ENCODE peak calls at places on chromosomes 6 and 20, in five cellular contexts. F, G, Q, R and W are unnamed samples. For H3K36me3 and H3K4me1, the result is how much of the 10 kb centered on the place peaks cover.

GRCh38 chr6:3960754-3961361 is 111.7 kb downstream of the FAM50B start:
- DNase-seq in Q (no peak), F (peak), G (peak), R (no peak), W (no peak)

GRCh38 chr20:57065646-57066045 is 200.8 kb downstream of the BMP7 start:
- DNase-seq in Q (no peak), G (peak), R (no peak), F (no peak), W (no peak)

GRCh38 chr6:31401403-31401802 is 2.0 kb upstream of the MICA start:
- DNase-seq in F (peak), G (peak), Q (no peak), R (no peak), W (no peak)

GRCh38 chr6:19465240-19465639 is 371.9 kb upstream of the ID4 start:
- DNase-seq in Q (no peak), F (no peak), G (no peak), R (no peak), W (no peak)

GRCh38 chr6:157597461-157598312 is 216.7 kb downstream of the ZDHHC14 start:
- DNase-seq in R (peak), Q (no peak), F (no peak), G (no peak), W (no peak)

GRCh38 chr6:37059344-37060194 is 54.1 kb downstream of the FGD2 start:
- DNase-seq in G (peak), F (peak), R (peak), Q (peak), W (no peak)

GRCh38 chr20:31815408-31816188 is 3.6 kb upstream of the MYLK2 start:
- DNase-seq in F (no peak), Q (no peak), R (no peak), G (no peak), W (no peak)

GRCh38 chr20:24634855-24635254 is 165.4 kb downstream of the SYNDIG1 start:
- DNase-seq in R (no peak), G (peak), Q (no peak), F (peak), W (no peak)

GRCh38 chr20:31698803-31699718 is 23.6 kb downstream of the BCL2L1 start:
- DNase-seq in Q (no peak), F (peak), R (no peak), G (peak), W (no peak)

GRCh38 chr6:129120856-129121255 is 237.9 kb downstream of the LAMA2 start:
- DNase-seq in R (no peak), G (no peak), Q (no peak), F (no peak), W (no peak)

GRCh38 chr20:36202891-36203338 is 33.4 kb upstream of the AAR2 start:
- DNase-seq in Q (peak), R (peak), F (peak), G (peak), W (peak)

GRCh38 chr6:24974182-24975171 is 38.7 kb upstream of the RIPOR2 start:
- DNase-seq in R (no peak), F (no peak), Q (no peak), G (no peak), W (no peak)

GRCh38 chr6:15400572-15401004 is 154.7 kb downstream of the JARID2 start:
- DNase-seq in Q (peak), G (no peak), F (peak), R (peak), W (peak)

GRCh38 chr6:16239798-16240123 is 1.4 kb downstream of the GMPR start:
- DNase-seq in F (peak), R (no peak), Q (no peak), G (peak), W (no peak)

GRCh38 chr20:58652606-58653303 is 1.7 kb downstream of the STX16 start:
- DNase-seq in G (no peak), Q (no peak), F (no peak), R (no peak), W (no peak)

GRCh38 chr6:170147832-170148708 is 142.8 kb downstream of the DLL1 start:
- DNase-seq in G (no peak), R (no peak), F (no peak), Q (peak), W (peak)

GRCh38 chr20:58277578-58278344 is 31.8 kb upstream of the RAB22A start:
- DNase-seq in R (no peak), G (no peak), Q (no peak), F (no peak), W (no peak)

GRCh38 chr6:154792761-154793160 is 59.5 kb downstream of the SCAF8 start:
- DNase-seq in R (no peak), G (no peak), F (peak), Q (no peak), W (no peak)

GRCh38 chr6:107657755-107658461 is 166.2 kb downstream of the SCML4 start:
- DNase-seq in G (peak), F (peak), Q (no peak), R (no peak), W (peak)

GRCh38 chr6:166032366-166033171 is 135.1 kb downstream of the TBXT start:
- DNase-seq in Q (peak), G (peak), F (peak), R (no peak), W (no peak)

GRCh38 chr6:53581161-53581560 is 36.3 kb upstream of the GCLC start:
- DNase-seq in F (peak), Q (no peak), R (no peak), G (peak), W (no peak)

GRCh38 chr20:21352703-21353102 is 44.6 kb downstream of the NKX2-4 start:
- DNase-seq in F (peak), Q (no peak), G (peak), R (no peak), W (no peak)

GRCh38 chr20:51650685-51651134 is 108.2 kb upstream of the NFATC2 start:
- DNase-seq in Q (no peak), R (no peak), F (peak), G (peak), W (no peak)

GRCh38 chr6:157534991-157535353 is 154.0 kb downstream of the ZDHHC14 start:
- DNase-seq in G (no peak), Q (no peak), F (no peak), R (no peak), W (no peak)

GRCh38 chr6:6758915-6759654 is 170.6 kb downstream of the LY86 start:
- DNase-seq in F (peak), G (peak), Q (no peak), R (no peak), W (peak)

GRCh38 chr20:64056639-64056888 is 6.4 kb upstream of the TCEA2 start:
- DNase-seq in R (no peak), Q (no peak), F (no peak), G (no peak), W (no peak)

GRCh38 chr6:137550527-137550926 is 56.3 kb upstream of the OLIG3 start:
- DNase-seq in G (no peak), R (no peak), F (no peak), Q (no peak), W (no peak)

GRCh38 chr20:18001131-18001921 is 32.5 kb downstream of the MGME1 start:
- DNase-seq in G (peak), R (peak), F (peak), Q (peak), W (no peak)

GRCh38 chr20:29873946-29874345 is 1383.5 kb upstream of the DEFB115 start:
- DNase-seq in F (peak), G (peak), R (peak), Q (peak), W (no peak)
- H3K4me3 ChIP-seq in F (peak), G (peak), R (no peak), Q (no peak), W (no peak)

GRCh38 chr6:111276736-111277135 is 189.4 kb downstream of the SLC16A10 start:
- DNase-seq in R (no peak), F (no peak), G (no peak), Q (no peak), W (no peak)
- H3K36me3 ChIP-seq in R (under half), F (under half), G (under half), Q (half or more), W (under half)

DNA sequence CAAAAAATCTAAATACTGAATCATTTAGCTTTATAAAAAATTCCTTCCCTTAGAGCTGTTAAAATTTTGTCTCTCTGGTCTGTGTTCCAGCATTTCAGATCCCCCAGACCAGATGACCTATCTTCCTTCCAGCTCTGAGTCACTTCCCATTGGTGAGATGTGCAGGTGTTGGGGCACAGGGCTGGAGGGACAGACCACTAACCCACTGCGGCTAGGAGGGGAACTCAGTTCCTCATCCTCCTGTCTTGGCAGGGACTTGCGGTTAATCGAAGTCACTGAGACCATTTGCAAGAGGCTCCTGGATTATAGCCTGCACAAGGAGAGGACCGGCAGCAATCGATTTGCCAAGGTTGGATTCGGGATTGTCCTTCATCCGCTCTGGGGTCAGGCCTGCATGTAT is 6.0 kb downstream of the CNPY3 start:
- DNase-seq in F (no peak), Q (no peak), R (no peak), G (no peak), W (no peak)
- H3K4me1 ChIP-seq in F (under half), Q (under half), R (under half), G (under half), W (under half)

GRCh38 chr20:62202676-62203377 is 17.3 kb downstream of the HRH3 start:
- DNase-seq in G (no peak), Q (no peak), F (no peak), R (peak), W (no peak)
- H3K4me3 ChIP-seq in G (no peak), Q (no peak), F (no peak), R (no peak), W (no peak)